ENCODE peak calls at places on chromosomes 16 and 17, in eight cellular contexts. J is glutamatergic neuron, W is gastrocnemius medialis, Y is neural crest cell, E is SK-N-SH, Z is WTC11, B is Calu3, A is tibial artery. U is an unnamed sample.

GRCh38 chr17:59837362-59838195 is 55.2 kb downstream of the TUBD1 start:
- DNase-seq in Z (peak; percentile 54), J (no peak), E (no peak), B (peak; percentile 77), W (peak; percentile 58), Y (peak; percentile 22), A (peak; percentile 81), U (no peak)

GRCh38 chr16:11542069-11542775 is 44.5 kb downstream of the LITAF start:
- DNase-seq in A (no peak), E (no peak), J (peak; percentile 34), Z (no peak), Y (no peak), W (no peak), B (no peak), U (no peak)

GRCh38 chr16:3157229-3158013 is 22.6 kb downstream of the ZNF213 start:
- DNase-seq in J (peak; percentile 74), Y (peak; percentile 74), E (peak; percentile 76), A (peak; percentile 67), B (peak; percentile 93), W (no peak), Z (peak; percentile 90), U (no peak)

GRCh38 chr16:50275428-50276127 is 9.2 kb downstream of the ADCY7 start:
- DNase-seq in Z (no peak), A (no peak), E (no peak), B (no peak), W (no peak), Y (no peak), J (no peak), U (no peak)

GRCh38 chr16:266258-267164 is 9.2 kb downstream of the RGS11 start:
- DNase-seq in A (no peak), J (no peak), E (peak; percentile 29), W (no peak), B (no peak), Y (no peak), Z (no peak), U (no peak)

GRCh38 chr17:75703591-75703990 is 17.7 kb upstream of the ITGB4 start:
- DNase-seq in Y (no peak), E (no peak), B (no peak), J (no peak), A (no peak), W (no peak), Z (no peak), U (no peak)

GRCh38 chr17:75361996-75362395 is 43.5 kb downstream of the GRB2 start:
- DNase-seq in W (no peak), E (no peak), Z (no peak), J (no peak), A (no peak), Y (no peak), B (no peak), U (no peak)

GRCh38 chr16:87295259-87295658 is 21.9 kb downstream of the C16orf95 start:
- DNase-seq in Y (no peak), E (no peak), Z (no peak), A (no peak), J (no peak), B (no peak), W (no peak), U (no peak)

GRCh38 chr16:57721765-57722499 is 13.6 kb upstream of the KATNB1 start:
- DNase-seq in J (no peak), B (no peak), A (no peak), Z (no peak), W (no peak), Y (no peak), E (peak; percentile 44), U (no peak)

GRCh38 chr16:59259074-59259963 is 525.2 kb upstream of the GOT2 start:
- DNase-seq in Z (no peak), A (no peak), W (no peak), B (no peak), J (no peak), Y (no peak), E (no peak), U (no peak)

GRCh38 chr16:74724820-74725549 is 24.3 kb upstream of the MLKL start:
- DNase-seq in B (no peak), Y (peak; percentile 21), Z (no peak), W (no peak), A (no peak), E (no peak), J (no peak), U (no peak)

GRCh38 chr17:36756695-36757094 is 155.3 kb downstream of the MRM1 start:
- DNase-seq in W (no peak), A (no peak), B (no peak), J (no peak), E (no peak), Y (no peak), Z (no peak), U (no peak)

GRCh38 chr17:78769200-78769773 is 12.8 kb downstream of the CYTH1 start:
- DNase-seq in E (no peak), J (no peak), Z (no peak), Y (no peak), A (no peak), B (no peak), W (no peak), U (no peak)

GRCh38 chr16:1150511-1150982 is 2.4 kb upstream of the CACNA1H start:
- DNase-seq in W (no peak), Y (no peak), J (no peak), Z (peak; percentile 57), E (no peak), A (no peak), B (no peak), U (no peak)

GRCh38 chr16:85652431-85653221 is 36.1 kb downstream of the GINS2 start:
- DNase-seq in J (peak; percentile 80), B (peak; percentile 41), Z (no peak), W (no peak), Y (peak; percentile 49), A (peak; percentile 66), E (peak; percentile 83), U (no peak)

GRCh38 chr16:53864819-53865491 is 161.0 kb downstream of the FTO start:
- DNase-seq in W (no peak), Z (no peak), Y (no peak), E (no peak), A (no peak), J (no peak), B (peak; percentile 5), U (no peak)

GRCh38 chr16:67397812-67398545 is 4.7 kb upstream of the TPPP3 start:
- DNase-seq in J (no peak), W (no peak), A (no peak), B (no peak), Y (no peak), Z (no peak), E (no peak), U (no peak)
- TF ChIP-seq CTCF in J (no peak), W (no peak), A (no peak), B (no peak), Y (no peak), Z (no peak), E (no peak), U (no peak)

GRCh38 chr17:34616148-34616547 is 36.8 kb downstream of the TMEM132E start:
- DNase-seq in B (no peak), E (peak; percentile 66), J (peak; percentile 88), Y (peak; percentile 16), Z (peak; percentile 30), A (no peak), W (no peak), U (no peak)

GRCh38 chr17:34613064-34614019 is 34.0 kb downstream of the TMEM132E start:
- DNase-seq in W (no peak), A (no peak), Y (no peak), B (no peak), Z (peak; percentile 45), E (peak; percentile 77), J (peak; percentile 82), U (no peak)

GRCh38 chr17:34614698-34615097 is 35.3 kb downstream of the TMEM132E start:
- DNase-seq in E (no peak), W (no peak), Y (no peak), A (no peak), B (no peak), J (no peak), Z (no peak), U (no peak)

GRCh38 chr17:34617398-34617797 is 38.0 kb downstream of the TMEM132E start:
- DNase-seq in W (no peak), E (no peak), J (no peak), B (no peak), Z (no peak), A (no peak), Y (no peak), U (no peak)

DNA sequence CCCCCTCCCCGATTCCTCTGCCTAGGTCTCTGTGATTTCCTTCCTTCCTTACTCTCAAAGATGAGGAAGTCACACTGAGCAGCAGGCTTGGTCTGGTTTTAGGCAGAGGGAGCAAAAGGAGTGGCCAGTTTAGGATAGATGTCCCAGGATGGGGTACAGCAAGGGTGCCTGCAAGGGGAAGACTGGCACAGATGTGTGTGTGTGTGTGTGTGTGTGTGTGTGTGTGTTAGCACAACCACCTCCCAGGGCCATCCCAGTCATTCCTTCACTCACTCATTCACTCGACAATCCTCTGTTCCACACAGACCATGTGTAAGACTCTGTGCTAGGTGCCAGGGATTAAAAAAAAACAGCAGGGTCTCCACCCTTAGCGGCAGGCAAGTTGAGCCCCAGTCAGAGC is 35.9 kb downstream of the TMEM132E start:
- DNase-seq in Y (no peak), W (no peak), J (no peak), B (no peak), E (no peak), Z (no peak), A (no peak), U (no peak)
- TF ChIP-seq CTCF in Y (no peak), W (no peak), J (no peak), B (no peak), E (no peak), Z (no peak), A (no peak), U (no peak)

GRCh38 chr16:78004501-78004900 is 17.8 kb upstream of the CLEC3A start:
- DNase-seq in A (no peak), E (no peak), Z (no peak), W (no peak), Y (no peak), B (no peak), J (no peak), U (no peak)

GRCh38 chr16:78002915-78003538 is 19.3 kb upstream of the CLEC3A start:
- DNase-seq in Z (peak; percentile 94), B (peak; percentile 86), A (peak; percentile 70), Y (peak; percentile 87), W (peak; percentile 31), E (peak; percentile 85), J (peak; percentile 89), U (no peak)

GRCh38 chr16:78007121-78007520 is 15.2 kb upstream of the CLEC3A start:
- DNase-seq in A (no peak), B (no peak), E (no peak), Y (no peak), W (no peak), J (no peak), Z (no peak), U (no peak)

DNA sequence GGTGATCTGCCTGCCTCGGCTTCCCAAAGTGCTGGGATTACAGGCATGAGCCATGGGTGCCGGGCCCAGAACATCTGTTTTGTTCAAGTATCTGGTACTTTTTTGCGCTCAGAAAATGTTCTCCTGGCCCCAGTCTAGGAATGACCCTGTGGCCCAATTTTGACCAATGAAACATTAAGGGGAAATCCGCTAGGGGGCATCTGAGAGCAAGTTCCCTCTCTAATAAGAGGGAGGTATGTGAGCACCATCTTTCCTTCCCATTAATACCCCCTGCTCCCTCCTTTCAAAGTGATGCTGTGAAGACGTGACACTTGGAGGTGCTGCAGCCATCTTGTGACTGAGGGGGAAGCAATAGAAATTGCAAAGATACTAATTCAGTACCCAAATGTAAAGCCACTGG is 16.5 kb upstream of the CLEC3A start:
- DNase-seq in J (no peak), W (no peak), B (no peak), E (no peak), Y (peak; percentile 5), Z (peak; percentile 52), A (no peak), U (no peak)
- TF ChIP-seq CTCF in J (peak; percentile 31), W (no peak), B (no peak), E (peak; percentile 45), Y (peak; percentile 26), Z (peak; percentile 42), A (no peak), U (peak; percentile 11)

GRCh38 chr17:71970312-71970711 is 150.5 kb upstream of the SOX9 start:
- DNase-seq in B (peak; percentile 27), Z (no peak), J (no peak), E (no peak), W (no peak), Y (no peak), A (no peak), U (no peak)
- TF ChIP-seq CTCF in B (no peak), Z (no peak), J (no peak), E (no peak), W (no peak), Y (no peak), A (no peak), U (no peak)

U was measured in D721Med.